ENCODE peak calls at places on chromosome 22, in four cellular contexts. J, R, A and V are unnamed samples.
A peak's percentile ranks its signal among the peaks of the same experiment; 100 is the strongest.

GRCh38 chr22:35648066-35649025 is at the start of gene APOL6:
- DNase-seq in A (peak; percentile 12), J (peak; percentile 80), R (no peak), V (peak; percentile 67)

GRCh38 chr22:43884600-43885318 is 7.1 kb downstream of the PNPLA5 start:
- DNase-seq in R (peak; percentile 12), A (no peak), J (peak; percentile 50), V (peak; percentile 85)

GRCh38 chr22:25172153-25172552 is 27.5 kb upstream of the CRYBB3 start:
- DNase-seq in A (no peak), R (no peak), J (no peak), V (peak; percentile 47)

GRCh38 chr22:41966607-41967240 is 2.5 kb upstream of the SEPTIN3 start:
- DNase-seq in J (peak; percentile 43), R (no peak), A (no peak), V (peak; percentile 74)

GRCh38 chr22:48483764-48484528 is 1343.7 kb downstream of the BRD1 start:
- DNase-seq in R (no peak), J (no peak), A (no peak), V (no peak)

GRCh38 chr22:37162221-37163095 is 12.7 kb upstream of the IL2RB start:
- DNase-seq in A (no peak), R (no peak), J (peak; percentile 30), V (peak; percentile 87)

GRCh38 chr22:46026907-46027218 is 49.9 kb upstream of the WNT7B start:
- DNase-seq in A (no peak), J (no peak), R (no peak), V (no peak)

GRCh38 chr22:19043111-19044085 is 78.8 kb downstream of the DGCR2 start:
- DNase-seq in J (no peak), R (no peak), A (no peak), V (no peak)

GRCh38 chr22:41239443-41240128 is 1.1 kb downstream of the CHADL start:
- DNase-seq in R (no peak), A (no peak), J (no peak), V (no peak)

GRCh38 chr22:49353185-49353584 is 474.5 kb downstream of the BRD1 start:
- DNase-seq in R (no peak), J (no peak), A (no peak), V (no peak)

GRCh38 chr22:28629420-28630184 is 50.0 kb downstream of the TTC28 start:
- DNase-seq in R (no peak), J (no peak), A (no peak), V (no peak)